ENCODE peak calls at places on chromosomes 7 and 10, in eight cellular contexts. W is IMR-90, S is NT2/D1, E is astrocyte, T is fibroblast of lung, C is mesendoderm, H is GM23248, J is K562. K is an unnamed sample. For H3K4me1, the result is how much of the 10 kb centered on the place peaks cover.

GRCh38 chr7:99393363-99394187 is 14.8 kb downstream of the PDAP1 start:
- DNase-seq in W (no peak), S (peak), E (no peak), T (no peak), C (peak), H (peak), J (no peak), K (no peak)

GRCh38 chr7:117012284-117013174 is 59.2 kb downstream of the ST7 start:
- DNase-seq in W (peak), S (no peak), E (no peak), T (peak), C (peak), H (peak), J (no peak), K (peak)

GRCh38 chr10:72038458-72039001 is 49.8 kb downstream of the SPOCK2 start:
- DNase-seq in W (peak), S (no peak), E (peak), T (peak), C (peak), H (peak), J (no peak), K (peak)

GRCh38 chr7:3426064-3426463 is 125.0 kb downstream of the SDK1 start:
- DNase-seq in W (no peak), S (no peak), E (no peak), T (no peak), C (no peak), H (no peak), J (no peak), K (no peak)

GRCh38 chr7:130903358-130903974 is 169.5 kb upstream of the KLF14 start:
- DNase-seq in W (peak), S (no peak), E (peak), T (peak), C (no peak), H (peak), J (no peak), K (peak)

GRCh38 chr10:28496481-28496961 is 36.4 kb upstream of the WAC start:
- DNase-seq in W (no peak), S (no peak), E (no peak), T (no peak), C (no peak), H (no peak), J (no peak), K (no peak)

GRCh38 chr7:31068006-31068675 is 16.0 kb downstream of the ADCYAP1R1 start:
- DNase-seq in W (no peak), S (no peak), E (no peak), T (no peak), C (no peak), H (no peak), J (no peak), K (no peak)

GRCh38 chr10:104741127-104741526 is 100.0 kb downstream of the SORCS3 start:
- DNase-seq in W (no peak), S (no peak), E (no peak), T (no peak), C (no peak), H (no peak), J (no peak), K (no peak)

GRCh38 chr7:114243019-114243507 is 171.6 kb upstream of the FOXP2 start:
- DNase-seq in W (no peak), S (no peak), E (peak), T (peak), C (peak), H (peak), J (no peak), K (peak)

GRCh38 chr7:93374345-93374940 is 142.3 kb downstream of the VPS50 start:
- DNase-seq in W (peak), S (peak), E (peak), T (peak), C (peak), H (peak), J (peak), K (peak)

GRCh38 chr10:71074176-71074755 is 138.1 kb upstream of the UNC5B start:
- DNase-seq in W (no peak), S (no peak), E (no peak), T (no peak), C (peak), H (no peak), J (peak), K (no peak)

GRCh38 chr7:28114056-28114455 is 66.5 kb downstream of the JAZF1 start:
- DNase-seq in W (no peak), S (no peak), E (no peak), T (no peak), C (no peak), H (no peak), J (no peak), K (no peak)

GRCh38 chr10:128077155-128077875 is 48.9 kb downstream of the MKI67 start:
- DNase-seq in W (no peak), S (no peak), E (no peak), T (no peak), C (no peak), H (no peak), J (no peak), K (no peak)

GRCh38 chr7:36151921-36152755 is 916 bp upstream of the EEPD1 start:
- DNase-seq in W (no peak), S (no peak), E (no peak), T (no peak), C (no peak), H (no peak), J (no peak), K (peak)

DNA sequence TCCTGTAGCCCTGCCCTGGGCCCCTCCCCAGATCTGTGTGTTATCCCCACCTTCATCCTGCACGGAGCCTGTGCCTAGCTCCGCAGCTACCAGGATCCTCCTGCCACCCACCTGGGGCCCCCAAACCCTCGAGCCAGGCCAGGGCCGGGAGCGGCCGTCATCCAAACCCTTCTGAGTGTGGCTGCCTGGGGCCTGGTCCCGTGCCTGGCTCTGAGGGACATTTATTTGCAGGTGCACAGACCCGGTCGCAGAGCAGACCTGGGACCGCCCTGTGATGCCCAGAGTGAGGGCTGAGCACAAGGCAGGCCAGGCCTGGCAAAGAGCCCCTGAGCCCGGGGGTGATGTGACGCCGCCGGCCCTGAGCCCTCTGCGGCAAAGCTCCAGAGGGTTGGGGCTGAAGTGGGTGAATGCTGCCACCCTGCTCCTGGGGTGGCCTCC is 27.4 kb upstream of the INPP5A start:
- DNase-seq in W (no peak), S (no peak), E (no peak), T (no peak), C (no peak), H (no peak), J (no peak), K (no peak)
- H3K9ac ChIP-seq in W (no peak), S (no peak), E (no peak), T (no peak), C (no peak), H (no peak), J (no peak), K (no peak)

GRCh38 chr10:125144693-125145623 is 15.4 kb downstream of the CTBP2 start:
- DNase-seq in W (peak), S (no peak), E (peak), T (peak), C (peak), H (peak), J (peak), K (peak)
- H3K4me1 ChIP-seq in W (under half), S (under half), E (under half), T (under half), C (under half), H (under half), J (half or more), K (under half)

GRCh38 chr10:3251172-3251571 is 78.6 kb upstream of the PITRM1 start:
- DNase-seq in W (no peak), S (no peak), E (no peak), T (no peak), C (no peak), H (no peak), J (no peak), K (no peak)

GRCh38 chr10:3249292-3249889 is 76.8 kb upstream of the PITRM1 start:
- DNase-seq in W (no peak), S (no peak), E (no peak), T (no peak), C (no peak), H (no peak), J (no peak), K (no peak)

GRCh38 chr10:3245395-3245794 is 72.8 kb upstream of the PITRM1 start:
- DNase-seq in W (no peak), S (no peak), E (no peak), T (no peak), C (no peak), H (no peak), J (no peak), K (no peak)

GRCh38 chr10:3248526-3249255 is 76.1 kb upstream of the PITRM1 start:
- DNase-seq in W (peak), S (peak), E (peak), T (peak), C (peak), H (peak), J (no peak), K (peak)
- H3K9ac ChIP-seq in W (peak), S (no peak), E (peak), T (peak), C (no peak), H (peak), J (no peak), K (peak)

DNA sequence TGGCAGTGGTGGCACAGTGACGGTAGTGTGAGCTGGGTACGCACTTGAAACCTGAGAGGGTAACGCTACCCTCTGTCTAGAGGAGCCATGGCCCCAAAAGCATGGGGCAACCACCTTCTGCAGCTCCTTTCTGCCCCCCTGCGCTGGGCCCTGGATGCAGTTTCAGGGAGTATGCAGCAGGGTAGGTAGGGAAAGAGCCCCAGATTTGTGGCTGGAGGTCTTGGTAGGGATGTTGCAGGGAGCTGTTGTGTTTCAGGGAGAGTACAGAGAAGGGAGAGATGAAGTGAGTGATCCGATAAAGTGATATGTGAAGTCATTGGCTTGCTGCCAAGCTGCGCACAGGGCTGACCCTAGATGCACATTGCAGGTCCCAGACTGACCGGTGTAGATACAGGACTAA is 2.7 kb upstream of the PGAM2 start:
- DNase-seq in W (peak), S (no peak), E (no peak), T (no peak), C (no peak), H (peak), J (no peak), K (no peak)
- H3K4me1 ChIP-seq in W (under half), S (under half), E (under half), T (under half), C (under half), H (under half), J (under half), K (under half)

GRCh38 chr10:76230866-76231257 is 799.4 kb downstream of the LRMDA start:
- DNase-seq in W (no peak), S (no peak), E (no peak), T (no peak), C (peak), H (no peak), J (no peak), K (no peak)
- H3K9ac ChIP-seq in W (peak), S (no peak), E (no peak), T (no peak), C (no peak), H (no peak), J (no peak), K (no peak)

DNA sequence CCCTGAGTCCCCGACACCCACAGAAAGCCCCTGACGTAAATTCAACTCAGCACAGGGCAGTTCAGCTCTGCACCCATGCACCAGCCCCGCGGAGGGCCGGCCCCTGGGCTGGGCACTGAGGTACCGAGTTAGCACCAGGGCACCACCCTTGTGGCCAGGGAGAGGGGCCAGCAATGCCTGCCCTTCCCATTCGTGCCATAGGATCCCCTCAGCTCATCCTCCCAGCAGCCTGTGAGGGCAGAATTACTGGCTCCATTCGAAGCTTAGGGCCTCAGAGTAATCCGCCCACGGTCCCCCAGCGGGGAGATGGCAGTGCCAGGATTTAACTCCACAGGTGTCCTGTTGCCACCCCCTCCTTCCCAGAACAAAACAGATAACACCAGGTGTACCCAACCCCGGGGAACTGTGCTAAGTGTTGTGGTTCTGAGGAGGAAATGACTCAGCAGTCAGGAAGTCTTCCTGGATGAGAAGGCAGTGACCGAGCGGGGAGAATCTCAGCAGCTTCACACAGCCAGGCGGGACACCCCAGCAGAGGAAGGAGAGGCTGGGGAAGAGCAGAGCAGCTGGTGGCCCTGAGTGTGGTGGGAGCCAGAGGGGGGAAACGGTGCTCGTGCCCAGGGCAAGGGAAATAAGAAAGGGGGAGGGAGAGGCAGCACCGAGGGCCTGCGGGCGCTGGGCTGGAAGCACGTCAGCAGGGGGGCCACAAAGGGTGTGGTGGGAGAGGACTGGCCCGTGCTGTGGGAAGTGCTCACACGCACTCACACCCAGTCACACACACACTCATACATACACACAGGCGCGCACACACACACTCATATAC is 59.6 kb upstream of the CHST15 start:
- DNase-seq in W (peak), S (peak), E (peak), T (peak), C (peak), H (peak), J (no peak), K (peak)
- H3K4me1 ChIP-seq in W (under half), S (under half), E (under half), T (under half), C (under half), H (under half), J (under half), K (under half)

DNA sequence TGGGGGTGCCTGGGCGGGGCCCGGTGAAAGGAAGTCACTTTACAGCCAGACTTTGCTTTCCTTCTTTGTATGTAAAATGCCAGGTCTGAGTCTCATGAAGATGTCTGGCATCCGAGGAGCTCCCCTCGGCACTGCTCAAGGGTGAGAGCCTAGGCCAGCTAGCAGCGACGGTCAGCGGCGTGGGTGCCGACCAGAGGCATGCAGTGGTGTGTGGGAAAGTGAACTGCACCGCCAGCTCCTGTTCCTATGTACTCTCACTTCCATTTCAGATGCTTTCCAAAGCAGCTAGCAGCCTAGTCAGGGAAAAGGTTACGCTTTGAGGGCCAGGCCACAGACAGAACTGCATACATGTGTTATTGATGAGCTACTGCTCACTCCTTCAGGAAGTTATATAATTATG is 172.8 kb downstream of the ZMYND11 start:
- DNase-seq in W (no peak), S (no peak), E (no peak), T (no peak), C (no peak), H (no peak), J (no peak), K (no peak)
- H3K9ac ChIP-seq in W (no peak), S (no peak), E (no peak), T (no peak), C (no peak), H (no peak), J (no peak), K (peak)

GRCh38 chr10:29635711-29636144 is 957 bp upstream of the SVIL start:
- DNase-seq in W (peak), S (no peak), E (peak), T (peak), C (peak), H (no peak), J (no peak), K (peak)

GRCh38 chr10:29637537-29637936 is 2.8 kb upstream of the SVIL start:
- DNase-seq in W (no peak), S (no peak), E (no peak), T (no peak), C (no peak), H (no peak), J (no peak), K (no peak)

GRCh38 chr10:29636178-29636577 is 1.4 kb upstream of the SVIL start:
- DNase-seq in W (peak), S (no peak), E (peak), T (peak), C (no peak), H (peak), J (no peak), K (peak)

GRCh38 chr10:29634105-29634504 is 666 bp downstream of the SVIL start:
- DNase-seq in W (no peak), S (no peak), E (no peak), T (no peak), C (peak), H (no peak), J (no peak), K (no peak)

GRCh38 chr10:29634764-29635625 is at the start of gene SVIL:
- DNase-seq in W (peak), S (no peak), E (peak), T (peak), C (peak), H (peak), J (no peak), K (peak)
- H3K4me1 ChIP-seq in W (under half), S (under half), E (under half), T (under half), C (under half), H (under half), J (under half), K (under half)

K was measured in adipocyte.